ENCODE peak calls at places on chromosomes 7 and 10, in ten cellular contexts. One of them, this sample, is unnamed.

GRCh38 chr7:7231865-7232264 is 49.5 kb downstream of the C1GALT1 start:
- DNase-seq in HEK293T: no peak
- DNase-seq in SJSA1: no peak
- DNase-seq in amygdala: no peak
- DNase-seq in progenitor cell of endocrine pancreas: no peak
- DNase-seq in bronchial epithelial cell: no peak
- DNase-seq in WTC11: no peak
- DNase-seq in naive thymus-derived CD4-positive, alpha-beta T cell: no peak
- DNase-seq in NCI-H1436 treated with DMSO at 0.1 percent for 48 hours: no peak
- DNase-seq in caudate nucleus: no peak
- DNase-seq in this sample: no peak

GRCh38 chr10:77351386-77351785 is 286.2 kb downstream of the KCNMA1 start:
- DNase-seq in naive thymus-derived CD4-positive, alpha-beta T cell: no peak
- DNase-seq in WTC11: no peak
- DNase-seq in progenitor cell of endocrine pancreas: no peak
- DNase-seq in bronchial epithelial cell: no peak
- DNase-seq in NCI-H1436 treated with DMSO at 0.1 percent for 48 hours: no peak
- DNase-seq in HEK293T: no peak
- DNase-seq in caudate nucleus: no peak
- DNase-seq in amygdala: no peak
- DNase-seq in SJSA1: peak
- DNase-seq in this sample: no peak

GRCh38 chr10:33273295-33274002 is 61.0 kb downstream of the NRP1 start:
- DNase-seq in naive thymus-derived CD4-positive, alpha-beta T cell: no peak
- DNase-seq in bronchial epithelial cell: peak
- DNase-seq in WTC11: peak
- DNase-seq in caudate nucleus: peak
- DNase-seq in SJSA1: peak
- DNase-seq in progenitor cell of endocrine pancreas: no peak
- DNase-seq in amygdala: peak
- DNase-seq in HEK293T: no peak
- DNase-seq in NCI-H1436 treated with DMSO at 0.1 percent for 48 hours: peak
- DNase-seq in this sample: peak

GRCh38 chr7:20198295-20198694 is 18.9 kb downstream of the MACC1 start:
- DNase-seq in HEK293T: no peak
- DNase-seq in progenitor cell of endocrine pancreas: no peak
- DNase-seq in amygdala: no peak
- DNase-seq in WTC11: no peak
- DNase-seq in NCI-H1436 treated with DMSO at 0.1 percent for 48 hours: no peak
- DNase-seq in caudate nucleus: no peak
- DNase-seq in bronchial epithelial cell: no peak
- DNase-seq in SJSA1: no peak
- DNase-seq in naive thymus-derived CD4-positive, alpha-beta T cell: no peak
- DNase-seq in this sample: no peak

GRCh38 chr7:74633451-74633921 is 24.0 kb upstream of the GTF2I start:
- DNase-seq in NCI-H1436 treated with DMSO at 0.1 percent for 48 hours: no peak
- DNase-seq in WTC11: no peak
- DNase-seq in caudate nucleus: no peak
- DNase-seq in HEK293T: no peak
- DNase-seq in amygdala: no peak
- DNase-seq in SJSA1: no peak
- DNase-seq in naive thymus-derived CD4-positive, alpha-beta T cell: no peak
- DNase-seq in bronchial epithelial cell: no peak
- DNase-seq in progenitor cell of endocrine pancreas: no peak
- DNase-seq in this sample: no peak

GRCh38 chr10:12902135-12902572 is 99.4 kb downstream of the CCDC3 start:
- DNase-seq in NCI-H1436 treated with DMSO at 0.1 percent for 48 hours: no peak
- DNase-seq in bronchial epithelial cell: peak
- DNase-seq in progenitor cell of endocrine pancreas: peak
- DNase-seq in SJSA1: peak
- DNase-seq in HEK293T: peak
- DNase-seq in caudate nucleus: peak
- DNase-seq in amygdala: no peak
- DNase-seq in WTC11: peak
- DNase-seq in naive thymus-derived CD4-positive, alpha-beta T cell: peak
- DNase-seq in this sample: no peak

GRCh38 chr10:22690614-22691431 is 23.6 kb downstream of the PIP4K2A start:
- DNase-seq in bronchial epithelial cell: peak
- DNase-seq in amygdala: no peak
- DNase-seq in HEK293T: no peak
- DNase-seq in progenitor cell of endocrine pancreas: no peak
- DNase-seq in NCI-H1436 treated with DMSO at 0.1 percent for 48 hours: no peak
- DNase-seq in caudate nucleus: no peak
- DNase-seq in SJSA1: no peak
- DNase-seq in WTC11: no peak
- DNase-seq in naive thymus-derived CD4-positive, alpha-beta T cell: no peak
- DNase-seq in this sample: no peak

GRCh38 chr7:20858913-20859312 is 72.2 kb upstream of the SP8 start:
- DNase-seq in SJSA1: no peak
- DNase-seq in naive thymus-derived CD4-positive, alpha-beta T cell: no peak
- DNase-seq in bronchial epithelial cell: no peak
- DNase-seq in progenitor cell of endocrine pancreas: no peak
- DNase-seq in HEK293T: no peak
- DNase-seq in caudate nucleus: no peak
- DNase-seq in NCI-H1436 treated with DMSO at 0.1 percent for 48 hours: no peak
- DNase-seq in amygdala: peak
- DNase-seq in WTC11: no peak
- DNase-seq in this sample: no peak

GRCh38 chr7:117780832-117781231 is 92.4 kb downstream of the CTTNBP2 start:
- DNase-seq in progenitor cell of endocrine pancreas: no peak
- DNase-seq in bronchial epithelial cell: no peak
- DNase-seq in caudate nucleus: no peak
- DNase-seq in amygdala: no peak
- DNase-seq in HEK293T: no peak
- DNase-seq in NCI-H1436 treated with DMSO at 0.1 percent for 48 hours: no peak
- DNase-seq in naive thymus-derived CD4-positive, alpha-beta T cell: no peak
- DNase-seq in WTC11: no peak
- DNase-seq in SJSA1: no peak
- DNase-seq in this sample: no peak

GRCh38 chr7:151661556-151661955 is 141.9 kb upstream of the RHEB start:
- DNase-seq in HEK293T: no peak
- DNase-seq in bronchial epithelial cell: no peak
- DNase-seq in progenitor cell of endocrine pancreas: no peak
- DNase-seq in naive thymus-derived CD4-positive, alpha-beta T cell: no peak
- DNase-seq in SJSA1: no peak
- DNase-seq in NCI-H1436 treated with DMSO at 0.1 percent for 48 hours: no peak
- DNase-seq in WTC11: no peak
- DNase-seq in amygdala: no peak
- DNase-seq in caudate nucleus: no peak
- DNase-seq in this sample: no peak

GRCh38 chr7:41156268-41156667 is 546.6 kb downstream of the INHBA start:
- DNase-seq in bronchial epithelial cell: peak
- DNase-seq in naive thymus-derived CD4-positive, alpha-beta T cell: no peak
- DNase-seq in NCI-H1436 treated with DMSO at 0.1 percent for 48 hours: no peak
- DNase-seq in WTC11: no peak
- DNase-seq in SJSA1: no peak
- DNase-seq in caudate nucleus: no peak
- DNase-seq in HEK293T: no peak
- DNase-seq in amygdala: no peak
- DNase-seq in progenitor cell of endocrine pancreas: no peak
- DNase-seq in this sample: no peak

GRCh38 chr7:29684787-29685650 is 121.3 kb upstream of the WIPF3 start:
- DNase-seq in NCI-H1436 treated with DMSO at 0.1 percent for 48 hours: no peak
- DNase-seq in HEK293T: peak
- DNase-seq in naive thymus-derived CD4-positive, alpha-beta T cell: peak
- DNase-seq in progenitor cell of endocrine pancreas: peak
- DNase-seq in WTC11: peak
- DNase-seq in bronchial epithelial cell: peak
- DNase-seq in amygdala: peak
- DNase-seq in caudate nucleus: peak
- DNase-seq in SJSA1: peak
- DNase-seq in this sample: peak

GRCh38 chr7:153188630-153189029 is 429.1 kb downstream of the ACTR3B start:
- DNase-seq in progenitor cell of endocrine pancreas: no peak
- DNase-seq in bronchial epithelial cell: no peak
- DNase-seq in HEK293T: no peak
- DNase-seq in SJSA1: no peak
- DNase-seq in caudate nucleus: no peak
- DNase-seq in WTC11: no peak
- DNase-seq in amygdala: no peak
- DNase-seq in NCI-H1436 treated with DMSO at 0.1 percent for 48 hours: no peak
- DNase-seq in naive thymus-derived CD4-positive, alpha-beta T cell: no peak
- DNase-seq in this sample: no peak

GRCh38 chr7:80770675-80771081 is 132.2 kb downstream of the CD36 start:
- DNase-seq in progenitor cell of endocrine pancreas: no peak
- DNase-seq in SJSA1: peak
- DNase-seq in bronchial epithelial cell: no peak
- DNase-seq in caudate nucleus: no peak
- DNase-seq in naive thymus-derived CD4-positive, alpha-beta T cell: no peak
- DNase-seq in WTC11: no peak
- DNase-seq in amygdala: no peak
- DNase-seq in NCI-H1436 treated with DMSO at 0.1 percent for 48 hours: no peak
- DNase-seq in HEK293T: no peak
- DNase-seq in this sample: no peak